ENCODE peak calls at places on chromosomes 1 and 21, in seven cellular contexts. T is SK-N-SH, J is H1, B is HepG2, Q is GM12878, O is K562, P is HCT116. I is an unnamed sample.
A peak's percentile ranks its signal among the peaks of the same experiment; 100 is the strongest.

GRCh38 chr1:183244466-183244865 is 58.4 kb downstream of the LAMC2 start:
- DNase-seq in B (no peak), P (no peak), J (no peak), Q (no peak), T (no peak), O (no peak), I (no peak)

GRCh38 chr1:159172599-159173291 is 1.3 kb downstream of the CADM3 start:
- DNase-seq in J (peak; percentile 78), Q (no peak), P (no peak), O (no peak), T (peak; percentile 83), B (no peak), I (no peak)

GRCh38 chr1:52424757-52425265 is 20.4 kb downstream of the PRPF38A start:
- DNase-seq in P (no peak), Q (no peak), J (no peak), B (no peak), O (no peak), T (no peak), I (no peak)

GRCh38 chr1:107056426-107057196 is at the start of gene PRMT6:
- DNase-seq in J (peak; percentile 88), Q (peak; percentile 25), T (peak; percentile 88), O (peak; percentile 68), B (peak; percentile 64), P (peak; percentile 8), I (peak; percentile 18)

GRCh38 chr21:42835611-42836401 is 43.5 kb downstream of the WDR4 start:
- DNase-seq in O (no peak), Q (no peak), P (no peak), T (no peak), J (peak; percentile 27), B (no peak), I (no peak)

GRCh38 chr1:46285730-46286477 is 17.5 kb downstream of the LRRC41 start:
- DNase-seq in Q (no peak), O (no peak), B (no peak), J (no peak), P (no peak), T (no peak), I (no peak)

GRCh38 chr1:39642796-39643195 is 3.4 kb upstream of the HEYL start:
- DNase-seq in T (no peak), O (no peak), J (no peak), Q (no peak), P (no peak), B (no peak), I (no peak)

GRCh38 chr21:41180752-41181151 is 12.8 kb downstream of the BACE2 start:
- DNase-seq in P (no peak), B (no peak), Q (no peak), O (no peak), T (no peak), J (no peak), I (no peak)

GRCh38 chr1:99004270-99005141 is at the start of gene PLPPR5:
- DNase-seq in Q (no peak), J (peak; percentile 75), T (peak; percentile 86), O (no peak), B (no peak), P (no peak), I (no peak)

GRCh38 chr1:85283475-85284199 is 7.2 kb upstream of the BCL10 start:
- DNase-seq in B (peak; percentile 44), T (peak; percentile 46), P (no peak), O (peak; percentile 27), J (no peak), Q (no peak), I (no peak)

GRCh38 chr1:203152158-203153034 is 23.2 kb downstream of the MYBPH start:
- DNase-seq in O (no peak), P (no peak), J (no peak), T (no peak), B (no peak), Q (no peak), I (no peak)

GRCh38 chr1:42533101-42533863 is 70.2 kb downstream of the CCDC30 start:
- DNase-seq in P (no peak), T (no peak), Q (no peak), J (no peak), O (no peak), B (no peak), I (no peak)

GRCh38 chr1:14103878-14104430 is 404.0 kb downstream of the PRDM2 start:
- DNase-seq in T (no peak), O (no peak), Q (no peak), B (no peak), J (no peak), P (no peak), I (no peak)

GRCh38 chr21:46552274-46552673 is 52.6 kb downstream of the S100B start:
- DNase-seq in Q (no peak), P (no peak), O (no peak), B (no peak), T (no peak), J (no peak), I (no peak)

GRCh38 chr1:207239874-207240273 is 81.6 kb upstream of the CD55 start:
- DNase-seq in P (no peak), Q (no peak), J (no peak), O (no peak), B (no peak), T (no peak), I (no peak)

GRCh38 chr21:44890338-44890931 is 16.9 kb upstream of the PTTG1IP start:
- DNase-seq in J (no peak), P (no peak), B (no peak), O (no peak), Q (no peak), T (peak; percentile 61), I (no peak)

GRCh38 chr1:14487671-14488070 is 110.8 kb upstream of the KAZN start:
- DNase-seq in B (no peak), Q (no peak), P (no peak), J (no peak), O (no peak), T (no peak), I (no peak)

GRCh38 chr1:177964336-177964735 is 5.5 kb downstream of the SEC16B start:
- DNase-seq in J (no peak), P (no peak), B (no peak), O (no peak), T (no peak), Q (no peak), I (no peak)

GRCh38 chr1:214901718-214902117 is 180.8 kb upstream of the KCNK2 start:
- DNase-seq in T (no peak), J (no peak), O (no peak), B (no peak), P (no peak), Q (no peak), I (no peak)

GRCh38 chr1:230821346-230821745 is 47.0 kb downstream of the C1orf198 start:
- DNase-seq in T (no peak), J (no peak), P (no peak), O (no peak), Q (no peak), B (no peak), I (no peak)

GRCh38 chr1:84698718-84699117 is 8.5 kb upstream of the SSX2IP start:
- DNase-seq in O (peak; percentile 20), J (no peak), T (no peak), P (peak; percentile 36), B (no peak), Q (no peak), I (peak; percentile 88)

GRCh38 chr1:53187371-53187770 is 9.3 kb upstream of the CPT2 start:
- DNase-seq in T (no peak), P (no peak), J (no peak), B (no peak), Q (no peak), O (no peak), I (no peak)

GRCh38 chr1:112673589-112674439 is 645 bp upstream of the MOV10 start:
- DNase-seq in J (no peak), Q (no peak), B (peak; percentile 52), O (peak; percentile 50), T (peak; percentile 47), P (peak; percentile 24), I (peak; percentile 33)
- TF ChIP-seq SIN3A in J (no peak), Q (no peak), B (no peak), O (no peak), T (no peak), P (peak; percentile 46), I (no peak)

DNA sequence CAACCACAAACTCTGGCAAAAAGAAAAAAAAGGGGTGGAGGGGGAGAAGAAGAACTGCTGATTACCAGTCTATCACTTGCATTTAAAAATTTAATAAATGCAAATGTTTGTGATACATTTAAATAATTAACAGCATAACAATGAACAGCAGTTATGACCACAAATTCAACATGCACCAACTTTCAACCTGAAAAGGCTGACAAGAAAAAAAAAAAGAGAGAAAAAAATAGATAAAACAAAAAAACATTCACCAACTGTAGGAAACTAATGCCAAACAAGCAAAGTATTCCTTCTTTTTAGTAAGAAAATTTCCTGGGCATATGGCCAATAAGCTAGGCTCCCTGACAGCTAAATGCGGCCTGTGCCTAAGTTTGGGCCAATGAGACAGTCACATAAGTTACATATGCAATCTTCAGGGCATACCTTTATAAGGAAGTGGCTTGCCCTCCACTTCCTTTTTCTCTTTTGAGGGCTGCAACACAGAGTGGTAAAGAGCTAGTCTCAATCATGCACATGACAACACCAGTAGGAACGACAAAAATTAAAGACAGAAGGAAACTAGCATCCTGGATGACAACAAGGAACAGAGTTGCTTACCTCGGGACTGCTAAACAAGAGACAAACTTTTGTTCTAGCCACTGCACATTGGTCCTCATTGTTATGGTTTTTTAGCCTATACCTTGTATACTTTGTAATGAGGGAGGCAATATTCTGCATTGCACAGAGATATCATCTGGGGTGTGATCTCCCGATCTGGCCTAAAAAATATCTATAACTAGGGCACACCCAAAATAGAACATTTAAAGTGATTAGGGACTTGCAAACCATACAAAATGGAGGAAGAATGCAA is 24.2 kb upstream of the PHTF1 start:
- DNase-seq in T (no peak), B (no peak), J (no peak), O (no peak), P (no peak), Q (peak; percentile 55), I (no peak)
- TF ChIP-seq SIN3A in T (no peak), B (no peak), J (no peak), O (no peak), P (no peak), Q (no peak), I (no peak)

GRCh38 chr1:31479801-31480200 is 66.8 kb downstream of the SERINC2 start:
- DNase-seq in T (no peak), B (no peak), J (no peak), Q (no peak), P (no peak), O (no peak), I (no peak)
- TF ChIP-seq SIN3A in T (no peak), B (no peak), J (no peak), Q (no peak), P (no peak), O (no peak), I (no peak)

DNA sequence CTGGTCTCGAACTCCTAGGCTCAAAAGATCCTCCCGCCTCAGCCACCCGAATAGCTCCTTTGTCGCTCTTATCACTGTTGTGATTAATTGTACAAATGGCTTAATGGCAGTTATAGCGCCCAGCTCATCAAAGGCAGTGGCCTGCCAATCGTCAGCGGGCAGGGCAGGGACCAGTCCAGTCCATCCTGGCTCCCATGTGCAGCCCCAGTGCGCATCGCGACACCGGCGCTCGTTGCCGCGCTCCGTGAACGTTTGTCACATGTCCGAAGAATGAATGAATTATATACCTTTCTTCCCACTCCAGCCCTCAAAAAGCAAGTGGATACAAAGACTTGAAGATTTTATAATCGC is 18.4 kb downstream of the MTX1 start:
- DNase-seq in J (peak; percentile 80), T (peak; percentile 72), P (no peak), O (peak; percentile 61), B (peak; percentile 38), Q (no peak), I (no peak)
- TF ChIP-seq SIN3A in J (peak; percentile 73), T (no peak), P (peak; percentile 25), O (no peak), B (no peak), Q (peak; percentile 18), I (no peak)